ENCODE peak calls at places on chromosomes 6 and 20, in nine cellular contexts. D, C, U, B, V, A, M, S and R are unnamed samples.
A peak's percentile ranks its signal among the peaks of the same experiment; 100 is the strongest.

GRCh38 chr6:43942616-43943015 is 172.6 kb downstream of the VEGFA start:
- DNase-seq in B (no peak), S (no peak), U (no peak), D (no peak), V (no peak), A (no peak), C (no peak), M (no peak), R (no peak)

GRCh38 chr20:32970973-32971300 is 33.3 kb downstream of the SUN5 start:
- DNase-seq in V (no peak), U (no peak), B (no peak), A (no peak), S (no peak), C (no peak), D (no peak), M (no peak), R (no peak)

GRCh38 chr6:130781557-130781956 is 45.6 kb upstream of the SMLR1 start:
- DNase-seq in M (no peak), B (no peak), U (no peak), S (no peak), C (no peak), D (no peak), V (no peak), A (no peak), R (no peak)

GRCh38 chr6:93163146-93163545 is 256.2 kb downstream of the EPHA7 start:
- DNase-seq in M (no peak), B (no peak), S (no peak), A (no peak), D (no peak), C (no peak), V (no peak), U (no peak), R (no peak)

GRCh38 chr6:78570044-78570443 is 297.3 kb upstream of the IRAK1BP1 start:
- DNase-seq in A (no peak), B (no peak), V (no peak), C (no peak), S (no peak), D (no peak), U (no peak), M (no peak), R (no peak)

GRCh38 chr20:1331101-1331500 is 2.2 kb upstream of the SDCBP2 start:
- DNase-seq in D (no peak), U (no peak), B (no peak), C (no peak), M (no peak), S (no peak), V (no peak), A (no peak), R (no peak)

GRCh38 chr6:149488815-149489214 is 4.0 kb upstream of the ZC3H12D start:
- DNase-seq in M (no peak), A (no peak), V (no peak), B (no peak), U (no peak), S (no peak), C (no peak), D (no peak), R (no peak)

GRCh38 chr20:38229376-38230252 is 30.9 kb downstream of the KIAA1755 start:
- DNase-seq in C (no peak), D (no peak), V (no peak), A (no peak), B (no peak), M (no peak), S (peak; percentile 38), U (peak; percentile 46), R (no peak)

DNA sequence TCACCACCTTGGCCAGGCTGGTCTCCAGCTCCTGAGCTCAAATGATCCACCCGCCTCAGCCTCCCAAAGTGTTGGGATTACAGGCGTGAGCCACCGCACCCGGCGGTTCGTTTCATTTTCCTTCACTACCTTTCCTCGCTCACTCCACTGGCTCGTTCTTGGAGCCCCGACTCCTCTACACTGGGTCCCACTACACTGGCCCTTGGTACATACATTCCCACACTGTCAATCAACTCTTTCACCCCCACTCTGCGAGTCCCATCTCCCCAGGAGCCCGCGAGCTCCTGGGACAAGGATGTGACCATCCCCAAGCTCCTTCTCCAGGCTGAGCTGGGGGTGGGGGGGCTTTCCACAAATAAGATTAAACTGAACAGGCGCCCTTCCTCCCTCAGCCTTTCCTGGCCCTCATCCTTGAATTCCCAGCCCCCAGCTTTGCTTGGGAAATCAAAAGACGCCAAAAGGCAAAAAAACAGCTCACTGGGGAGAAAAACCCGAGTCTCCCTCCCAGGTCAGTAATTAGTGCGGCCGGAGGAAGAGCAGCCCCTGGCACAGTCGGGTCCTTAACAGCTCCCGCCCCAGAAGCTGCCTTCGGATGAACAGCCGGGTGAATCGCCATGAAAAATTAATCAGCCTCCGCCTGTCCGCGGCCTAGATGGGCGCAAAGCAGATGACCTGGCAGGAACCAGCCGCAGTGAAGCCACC is 42.8 kb upstream of the LY86 start:
- DNase-seq in A (no peak), M (no peak), V (no peak), S (no peak), U (no peak), C (no peak), D (no peak), B (no peak), R (no peak)
- H3K4me3 ChIP-seq in A (peak overlapping the region; percentile 37), M (peak overlapping the region; percentile 24), V (peak overlapping the region; percentile 58), S (peak overlapping the region; percentile 15), U (no peak overlapping the region), C (peak overlapping the region; percentile 1), D (peak overlapping the region; percentile 34), B (peak overlapping the region; percentile 42), R (peak overlapping the region; percentile 59)

GRCh38 chr6:39599996-39600395 is 125.2 kb downstream of the KIF6 start:
- DNase-seq in B (no peak), D (no peak), A (no peak), C (no peak), V (no peak), S (no peak), U (no peak), M (no peak), R (no peak)

GRCh38 chr6:39594304-39594703 is 130.9 kb downstream of the KIF6 start:
- DNase-seq in B (no peak), S (no peak), D (no peak), V (no peak), M (no peak), U (no peak), C (no peak), A (no peak), R (no peak)

GRCh38 chr6:39593644-39594043 is 131.6 kb downstream of the KIF6 start:
- DNase-seq in B (no peak), V (no peak), M (no peak), U (no peak), A (no peak), S (no peak), D (no peak), C (no peak), R (no peak)

GRCh38 chr6:39602590-39603319 is 122.5 kb downstream of the KIF6 start:
- DNase-seq in D (no peak), U (no peak), A (no peak), S (no peak), V (no peak), B (no peak), M (no peak), C (no peak), R (no peak)

DNA sequence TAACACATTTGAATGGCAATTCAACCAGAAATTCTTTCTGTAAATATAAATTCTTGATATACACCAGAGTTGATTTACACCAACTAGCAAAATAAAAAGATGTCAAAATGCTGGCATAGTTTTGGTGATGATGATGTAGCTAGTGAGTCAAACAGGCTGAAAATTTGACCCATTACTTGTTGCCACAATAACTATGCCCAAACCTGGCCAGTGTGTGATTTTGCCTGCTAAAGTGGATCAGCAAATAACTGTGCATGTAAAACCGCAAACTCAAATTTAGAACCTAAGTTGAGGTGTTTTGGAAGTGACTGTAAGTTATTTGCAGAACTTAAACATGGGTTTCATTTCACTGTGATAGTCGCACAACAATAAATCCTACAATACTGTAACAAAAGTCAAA is 125.9 kb downstream of the KIF6 start:
- DNase-seq in V (peak; percentile 30), U (no peak), M (no peak), A (no peak), B (no peak), D (no peak), C (no peak), S (no peak), R (no peak)
- H3K4me3 ChIP-seq in V (no peak overlapping the region), U (no peak overlapping the region), M (no peak overlapping the region), A (no peak overlapping the region), B (no peak overlapping the region), D (no peak overlapping the region), C (no peak overlapping the region), S (no peak overlapping the region), R (no peak overlapping the region)

GRCh38 chr6:26250806-26251075 is 114.3 kb upstream of the BTN3A2 start:
- DNase-seq in M (no peak), V (no peak), C (no peak), D (no peak), S (no peak), A (no peak), B (peak; percentile 51), U (no peak), R (no peak)

GRCh38 chr6:26249959-26250805 is 114.8 kb upstream of the BTN3A2 start:
- DNase-seq in M (no peak), V (peak; percentile 91), D (peak; percentile 68), S (peak; percentile 95), C (peak; percentile 75), A (peak; percentile 41), U (no peak), B (peak; percentile 69), R (peak; percentile 56)

GRCh38 chr6:26246553-26246952 is 118.4 kb upstream of the BTN3A2 start:
- DNase-seq in D (no peak), C (no peak), V (no peak), S (no peak), U (no peak), A (no peak), M (no peak), B (no peak), R (no peak)

GRCh38 chr6:26251354-26252081 is 113.5 kb upstream of the BTN3A2 start:
- DNase-seq in D (peak; percentile 65), C (peak; percentile 75), V (peak; percentile 95), B (peak; percentile 47), M (no peak), A (peak; percentile 50), U (peak; percentile 41), S (peak; percentile 98), R (no peak)

GRCh38 chr6:26249709-26249958 is 115.4 kb upstream of the BTN3A2 start:
- DNase-seq in S (no peak), A (no peak), D (no peak), B (no peak), V (peak; percentile 66), U (no peak), C (no peak), M (no peak), R (no peak)
- H3K4me3 ChIP-seq in S (peak overlapping the region; percentile 56), A (peak overlapping the region; percentile 30), D (peak overlapping the region; percentile 64), B (peak overlapping the region; percentile 80), V (peak overlapping the region; percentile 66), U (peak overlapping the region; percentile 45), C (peak overlapping the region; percentile 24), M (peak overlapping the region; percentile 27), R (peak overlapping the region; percentile 48)

GRCh38 chr6:34654061-34654460 is 42.5 kb downstream of the ILRUN start:
- DNase-seq in M (no peak), B (no peak), U (no peak), V (no peak), D (no peak), A (no peak), C (no peak), S (no peak), R (no peak)

GRCh38 chr6:34658605-34659218 is 37.9 kb downstream of the ILRUN start:
- DNase-seq in M (no peak), V (no peak), D (no peak), C (no peak), U (no peak), S (no peak), A (no peak), B (no peak), R (no peak)

GRCh38 chr6:34656378-34657036 is 40.1 kb downstream of the ILRUN start:
- DNase-seq in U (peak; percentile 92), B (no peak), A (no peak), M (no peak), C (no peak), V (peak; percentile 95), D (no peak), S (no peak), R (no peak)

GRCh38 chr6:34657307-34657978 is 39.1 kb downstream of the ILRUN start:
- DNase-seq in V (peak; percentile 75), A (peak; percentile 71), D (no peak), M (no peak), C (no peak), B (no peak), U (peak; percentile 90), S (peak; percentile 61), R (no peak)

GRCh38 chr6:34657037-34657306 is 39.6 kb downstream of the ILRUN start:
- DNase-seq in D (no peak), B (no peak), C (no peak), S (no peak), U (no peak), M (no peak), A (no peak), V (no peak), R (no peak)
- H3K4me3 ChIP-seq in D (peak overlapping the region; percentile 73), B (peak overlapping the region; percentile 33), C (peak overlapping the region; percentile 53), S (no peak overlapping the region), U (peak overlapping the region; percentile 60), M (peak overlapping the region; percentile 11), A (peak overlapping the region; percentile 38), V (peak overlapping the region; percentile 53), R (peak overlapping the region; percentile 57)